ENCODE peak calls at places on chromosomes 5 and 9, in four cellular contexts. I is mesenchymal stem cell, W is IMR-90, D is mesendoderm. V is an unnamed sample.

GRCh38 chr9:94630281-94630680 is 9.0 kb downstream of the FBP1 start:
- DNase-seq in I (no peak), W (no peak), D (no peak), V (no peak)

GRCh38 chr9:131954299-131954698 is 125.4 kb downstream of the MED27 start:
- DNase-seq in I (no peak), W (no peak), D (peak; percentile 46), V (no peak)

GRCh38 chr9:93300585-93301081 is 116.7 kb downstream of the WNK2 start:
- DNase-seq in I (no peak), W (no peak), D (no peak), V (no peak)

GRCh38 chr5:109740329-109740728 is 50.6 kb downstream of the MAN2A1 start:
- DNase-seq in I (peak; percentile 36), W (peak; percentile 34), D (peak; percentile 70), V (no peak)

GRCh38 chr9:127569819-127570401 is 42.2 kb upstream of the STXBP1 start:
- DNase-seq in I (peak; percentile 48), W (peak; percentile 44), D (no peak), V (no peak)

GRCh38 chr9:26043431-26043830 is 365.2 kb upstream of the TUSC1 start:
- DNase-seq in I (no peak), W (no peak), D (peak; percentile 74), V (no peak)

GRCh38 chr9:15243086-15243485 is 63.9 kb downstream of the TTC39B start:
- DNase-seq in I (peak; percentile 34), W (peak; percentile 55), D (no peak), V (no peak)

GRCh38 chr9:91177661-91178280 is 183.9 kb downstream of the AUH start:
- DNase-seq in I (no peak), W (peak; percentile 65), D (no peak), V (no peak)

GRCh38 chr5:83552275-83552674 is 80.7 kb downstream of the VCAN start:
- DNase-seq in I (no peak), W (peak; percentile 37), D (no peak), V (no peak)

GRCh38 chr5:8458038-8458383 is 589.1 kb downstream of the MTRR start:
- DNase-seq in I (no peak), W (peak; percentile 23), D (no peak), V (no peak)

GRCh38 chr9:107158321-107158720 is 124.8 kb upstream of the RAD23B start:
- DNase-seq in I (peak; percentile 53), W (peak; percentile 37), D (peak; percentile 86), V (peak; percentile 23)

GRCh38 chr5:149363345-149363744 is 5.5 kb downstream of the PCYOX1L start:
- DNase-seq in I (no peak), W (no peak), D (no peak), V (no peak)

GRCh38 chr5:28710360-28710759 is 1672.0 kb upstream of the CDH9 start:
- DNase-seq in I (no peak), W (no peak), D (peak; percentile 11), V (no peak)

GRCh38 chr9:101737165-101737704 is 1.2 kb downstream of the GRIN3A start:
- DNase-seq in I (no peak), W (no peak), D (peak; percentile 1), V (no peak)

GRCh38 chr5:158988987-158989624 is 110.6 kb downstream of the EBF1 start:
- DNase-seq in I (no peak), W (no peak), D (no peak), V (no peak)

GRCh38 chr5:96633820-96634219 is 28.4 kb upstream of the CAST start:
- DNase-seq in I (peak; percentile 25), W (peak; percentile 71), D (no peak), V (no peak)

GRCh38 chr5:178383919-178384814 is 151.6 kb upstream of the PHYKPL start:
- DNase-seq in I (no peak), W (no peak), D (no peak), V (no peak)

GRCh38 chr5:175711472-175712312 is 53.8 kb downstream of the HRH2 start:
- DNase-seq in I (no peak), W (no peak), D (no peak), V (no peak)

GRCh38 chr5:118459490-118459889 is 528.9 kb downstream of the DTWD2 start:
- DNase-seq in I (no peak), W (no peak), D (no peak), V (no peak)

GRCh38 chr5:73619606-73620334 is 6.2 kb upstream of the ARHGEF28 start:
- DNase-seq in I (no peak), W (no peak), D (no peak), V (no peak)

DNA sequence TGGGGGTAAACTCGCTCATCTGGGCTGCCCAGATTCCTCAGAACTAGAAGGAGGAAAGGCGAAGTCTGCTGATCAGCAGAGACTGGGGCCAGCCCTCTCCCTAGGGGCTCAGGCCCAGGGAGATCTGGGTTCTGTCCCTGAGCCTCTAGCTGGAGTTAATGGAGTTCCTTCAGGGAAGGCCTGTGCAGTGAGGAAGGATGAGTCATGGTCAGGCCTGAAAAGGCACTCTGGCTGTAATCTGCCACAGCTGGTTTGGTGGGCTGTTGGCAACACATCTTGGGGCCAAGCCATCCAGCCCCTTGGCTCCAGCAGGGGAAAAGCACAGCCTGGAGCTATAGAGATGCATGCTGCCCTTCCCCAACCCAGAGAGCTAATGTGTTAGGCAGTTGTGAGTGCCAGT is 459.6 kb downstream of the PRELID2 start:
- DNase-seq in I (no peak), W (no peak), D (no peak), V (no peak)
- H4K8ac ChIP-seq in I (no peak overlapping the region), W (no peak overlapping the region), D (no peak overlapping the region), V (no peak overlapping the region)

GRCh38 chr5:128537999-128538248 is at the start of gene FBN2:
- DNase-seq in I (no peak), W (no peak), D (no peak), V (no peak)

GRCh38 chr5:128536861-128537305 is 1.2 kb downstream of the FBN2 start:
- DNase-seq in I (peak; percentile 39), W (peak; percentile 30), D (peak; percentile 85), V (peak; percentile 32)

GRCh38 chr5:128537306-128537998 is 593 bp downstream of the FBN2 start:
- DNase-seq in I (peak; percentile 74), W (peak; percentile 55), D (peak; percentile 67), V (peak; percentile 56)

GRCh38 chr5:128539038-128539429 is 989 bp upstream of the FBN2 start:
- DNase-seq in I (peak; percentile 43), W (no peak), D (peak; percentile 95), V (no peak)

GRCh38 chr5:128538249-128539037 is 398 bp upstream of the FBN2 start:
- DNase-seq in I (peak; percentile 86), W (peak; percentile 80), D (peak; percentile 99), V (peak; percentile 91)
- H4K8ac ChIP-seq in I (peak overlapping the region; percentile 63), W (peak overlapping the region; percentile 79), D (no peak overlapping the region), V (no peak overlapping the region)

GRCh38 chr9:133616643-133617405 is 7.6 kb upstream of the FAM163B start:
- DNase-seq in I (no peak), W (no peak), D (no peak), V (no peak)

GRCh38 chr9:133615897-133616188 is 6.7 kb upstream of the FAM163B start:
- DNase-seq in I (no peak), W (no peak), D (no peak), V (no peak)

GRCh38 chr9:133614056-133614455 is 4.9 kb upstream of the FAM163B start:
- DNase-seq in I (no peak), W (no peak), D (no peak), V (no peak)

GRCh38 chr9:133614678-133615077 is 5.5 kb upstream of the FAM163B start:
- DNase-seq in I (no peak), W (no peak), D (no peak), V (no peak)

DNA sequence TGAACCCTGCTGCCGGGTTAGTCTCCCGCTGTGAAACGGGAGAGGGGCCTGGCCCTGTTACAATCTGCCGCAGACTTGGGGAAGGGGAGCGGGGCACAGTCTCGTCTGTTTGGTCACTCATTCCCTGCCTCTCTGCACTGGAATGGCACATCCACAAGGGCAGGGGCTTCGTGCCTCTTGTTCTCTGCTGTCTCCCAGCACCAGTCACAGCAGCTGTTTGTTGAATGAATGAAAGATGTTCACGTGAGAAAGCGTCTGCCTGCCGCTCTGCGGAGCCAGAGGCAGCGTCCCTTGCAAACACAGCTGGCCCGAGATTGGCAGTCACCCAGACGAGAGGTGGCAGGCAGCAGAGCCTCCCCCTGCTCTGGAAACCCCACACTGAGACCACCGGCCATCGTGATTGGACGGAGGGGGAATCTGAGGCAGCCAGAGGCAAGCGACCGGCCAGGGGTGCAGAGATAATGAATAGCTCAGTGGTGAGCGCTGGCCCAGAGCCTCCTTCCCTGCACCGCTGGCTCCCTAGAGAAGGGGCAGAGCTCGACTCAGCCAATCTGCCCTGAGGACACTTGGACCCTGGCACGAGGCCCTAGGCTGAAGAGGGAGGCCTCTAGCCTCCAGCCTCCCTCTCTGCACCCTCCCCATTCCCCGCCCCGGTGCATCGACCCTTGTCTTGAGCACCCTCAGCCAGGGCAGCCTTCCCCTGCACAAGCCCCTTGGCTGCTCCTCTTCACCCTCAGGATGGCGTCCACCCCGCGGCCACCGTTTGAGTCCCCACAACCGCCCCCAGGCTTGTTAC is 6.1 kb upstream of the FAM163B start:
- DNase-seq in I (no peak), W (no peak), D (no peak), V (no peak)
- H4K8ac ChIP-seq in I (no peak overlapping the region), W (no peak overlapping the region), D (no peak overlapping the region), V (no peak overlapping the region)

GRCh38 chr9:120714088-120714845 is at the start of gene MEGF9:
- DNase-seq in I (peak; percentile 98), W (peak; percentile 97), D (peak; percentile 98), V (peak; percentile 96)
- H4K8ac ChIP-seq in I (peak within 1 kb of the TSS; percentile 98), W (peak within 1 kb of the TSS; percentile 88), D (no peak within 1 kb of the TSS), V (peak within 1 kb of the TSS; percentile 92)

DNA sequence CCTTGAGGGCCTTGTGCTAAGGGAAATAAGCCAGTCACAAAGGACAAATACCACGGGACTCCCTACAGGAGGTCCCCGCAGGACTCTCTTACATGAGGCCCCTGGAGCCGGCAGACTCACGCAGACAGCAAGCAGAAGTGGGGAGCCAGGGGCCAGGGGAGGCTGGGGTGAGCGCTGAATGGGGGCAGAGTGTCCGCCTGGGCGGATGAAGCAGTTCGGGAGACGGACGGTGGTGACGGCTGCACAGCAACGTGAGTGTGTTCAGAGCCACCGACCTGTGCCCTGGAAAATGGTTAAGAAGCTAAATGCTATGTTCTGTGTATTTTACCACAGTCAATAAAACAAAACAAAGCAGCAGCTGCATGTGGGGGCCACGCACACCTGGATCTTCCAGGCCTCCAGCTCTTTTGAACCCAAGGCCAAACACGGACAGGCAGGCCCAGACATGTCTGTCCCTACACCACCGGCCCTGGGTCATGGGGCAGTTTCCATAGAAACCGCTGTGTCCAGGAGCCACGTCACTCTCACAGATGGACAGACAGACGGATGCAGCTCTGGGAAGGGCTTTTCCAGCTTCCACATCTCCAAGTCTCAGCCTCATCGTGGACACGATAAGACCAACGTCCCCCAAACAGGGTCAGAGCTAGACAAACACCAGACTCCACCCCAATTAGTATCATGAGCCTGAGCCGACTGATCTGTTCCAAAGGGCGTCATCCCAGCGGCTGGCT is 103.9 kb downstream of the VAV2 start:
- DNase-seq in I (peak; percentile 53), W (no peak), D (no peak), V (no peak)
- H4K8ac ChIP-seq in I (peak overlapping the region; percentile 92), W (peak overlapping the region; percentile 81), D (no peak overlapping the region), V (no peak overlapping the region)

DNA sequence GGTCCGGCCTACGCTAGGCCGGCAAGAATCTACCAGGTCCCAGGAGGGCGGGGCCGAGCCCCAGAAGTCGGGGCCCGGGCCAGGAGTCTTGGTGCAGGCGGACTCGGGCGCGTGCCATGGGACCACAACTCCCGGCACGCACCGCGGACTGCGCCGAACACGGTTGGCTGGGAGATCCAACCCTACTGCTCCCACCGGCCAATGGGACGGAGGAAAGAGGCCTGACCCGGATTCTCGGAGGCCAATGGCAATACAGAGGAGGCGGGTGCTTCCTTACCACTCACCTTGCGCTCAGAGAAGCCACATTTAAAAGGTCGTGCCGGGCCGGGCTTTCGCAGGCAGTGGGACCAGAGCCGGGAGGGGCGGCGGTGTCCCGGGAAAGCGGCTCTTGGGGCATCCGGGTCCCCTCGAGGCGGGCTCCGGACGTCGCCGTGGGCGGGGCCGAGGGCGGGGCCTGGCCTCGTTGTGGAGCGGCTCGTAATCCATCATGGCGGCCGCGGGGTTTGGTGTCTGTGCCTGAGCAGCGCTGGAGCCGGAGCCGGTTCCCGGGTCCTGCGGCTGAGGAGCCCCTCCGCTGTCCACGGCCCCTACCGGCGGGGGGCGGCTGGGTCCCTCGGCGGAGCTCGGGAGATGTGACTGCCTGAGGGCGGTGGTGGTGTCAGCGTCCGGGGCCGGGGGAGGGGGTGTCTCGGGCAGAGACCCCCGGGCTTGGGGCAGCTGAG is 19.1 kb downstream of the EXOSC2 start:
- DNase-seq in I (peak; percentile 99), W (peak; percentile 98), D (peak; percentile 99), V (peak; percentile 96)
- H4K8ac ChIP-seq in I (peak overlapping the region; percentile 97), W (peak overlapping the region; percentile 95), D (no peak overlapping the region), V (no peak overlapping the region)

V was measured in neuronal stem cell.